ENCODE peak calls at places on chromosomes 12 and 14, in ten cellular contexts. U, J, Y, D, G, I, X, R, N and S are unnamed samples.

GRCh38 chr12:49880756-49881390 is 22.8 kb downstream of the FAIM2 start:
- DNase-seq in U (no peak), J (no peak), Y (no peak), D (no peak), G (no peak), I (no peak), X (no peak), R (no peak), N (no peak), S (no peak)

GRCh38 chr12:114355389-114356088 is 50.4 kb downstream of the TBX5 start:
- DNase-seq in U (no peak), J (no peak), Y (no peak), D (no peak), G (no peak), I (peak), X (no peak), R (no peak), N (peak), S (peak)

GRCh38 chr12:56679834-56680575 is 8.1 kb downstream of the PTGES3 start:
- DNase-seq in U (no peak), J (no peak), Y (no peak), D (no peak), G (no peak), I (no peak), X (no peak), R (no peak), N (no peak), S (no peak)

GRCh38 chr12:30706476-30706875 is 10.8 kb upstream of the IPO8 start:
- DNase-seq in U (no peak), J (no peak), Y (no peak), D (no peak), G (no peak), I (no peak), X (no peak), R (no peak), N (no peak), S (no peak)

GRCh38 chr12:28652239-28652638 is 462.0 kb downstream of the CCDC91 start:
- DNase-seq in U (no peak), J (no peak), Y (no peak), D (no peak), G (no peak), I (no peak), X (no peak), R (peak), N (no peak), S (no peak)

GRCh38 chr14:102209224-102209966 is 69.7 kb downstream of the WDR20 start:
- DNase-seq in U (no peak), J (no peak), Y (no peak), D (no peak), G (no peak), I (peak), X (peak), R (peak), N (no peak), S (peak)

GRCh38 chr14:104702106-104702505 is 12.7 kb downstream of the INF2 start:
- DNase-seq in U (no peak), J (no peak), Y (no peak), D (no peak), G (no peak), I (no peak), X (no peak), R (no peak), N (no peak), S (no peak)

GRCh38 chr14:22003471-22003870 is 329.9 kb upstream of the OR4E1 start:
- DNase-seq in U (no peak), J (no peak), Y (no peak), D (no peak), G (no peak), I (no peak), X (no peak), R (no peak), N (no peak), S (no peak)

GRCh38 chr14:67589212-67589770 is 10.8 kb downstream of the PIGH start:
- DNase-seq in U (no peak), J (no peak), Y (no peak), D (no peak), G (no peak), I (no peak), X (no peak), R (no peak), N (no peak), S (no peak)

GRCh38 chr12:109558374-109559199 is 14.7 kb downstream of the MMAB start:
- DNase-seq in U (no peak), J (no peak), Y (no peak), D (no peak), G (no peak), I (no peak), X (no peak), R (no peak), N (no peak), S (no peak)

GRCh38 chr14:102479777-102480176 is 29.8 kb downstream of the ANKRD9 start:
- DNase-seq in U (no peak), J (peak), Y (peak), D (no peak), G (no peak), I (no peak), X (no peak), R (no peak), N (no peak), S (no peak)

GRCh38 chr12:93205361-93205760 is 172.4 kb upstream of the NUDT4 start:
- DNase-seq in U (no peak), J (no peak), Y (no peak), D (no peak), G (no peak), I (no peak), X (no peak), R (no peak), N (no peak), S (no peak)

GRCh38 chr12:85821216-85821615 is 15.0 kb downstream of the RASSF9 start:
- DNase-seq in U (no peak), J (no peak), Y (no peak), D (no peak), G (no peak), I (no peak), X (no peak), R (no peak), N (no peak), S (no peak)

GRCh38 chr12:77122236-77122635 is 56.9 kb upstream of the E2F7 start:
- DNase-seq in U (peak), J (no peak), Y (no peak), D (no peak), G (no peak), I (no peak), X (peak), R (peak), N (no peak), S (peak)

GRCh38 chr12:2319136-2319535 is 266.3 kb downstream of the CACNA1C start:
- DNase-seq in U (no peak), J (no peak), Y (no peak), D (no peak), G (no peak), I (no peak), X (no peak), R (no peak), N (no peak), S (no peak)

GRCh38 chr14:99809864-99810854 is 16.9 kb downstream of the EML1 start:
- DNase-seq in U (peak), J (peak), Y (no peak), D (no peak), G (no peak), I (peak), X (no peak), R (no peak), N (no peak), S (peak)

GRCh38 chr12:92866418-92866817 is 62.7 kb downstream of the EEA1 start:
- DNase-seq in U (no peak), J (no peak), Y (no peak), D (no peak), G (no peak), I (no peak), X (no peak), R (no peak), N (no peak), S (no peak)

GRCh38 chr12:40351976-40352375 is 127.2 kb downstream of the LRRK2 start:
- DNase-seq in U (no peak), J (no peak), Y (peak), D (no peak), G (no peak), I (no peak), X (no peak), R (peak), N (no peak), S (no peak)